ENCODE peak calls at places on chromosomes 5 and 9, in five cellular contexts. F is GM12865, E is uterus, V is lung microvascular endothelial cell, P is mesothelial cell of epicardium. C is an unnamed sample.

GRCh38 chr5:33105521-33105941 is 335.2 kb upstream of the TARS1 start:
- DNase-seq in P (no peak), F (no peak), V (no peak), E (no peak), C (no peak)

GRCh38 chr5:173733831-173734491 is 117.5 kb upstream of the BOD1 start:
- DNase-seq in V (no peak), P (no peak), F (peak; percentile 66), E (no peak), C (no peak)

GRCh38 chr5:139417214-139417613 is 13.3 kb upstream of the SPATA24 start:
- DNase-seq in F (no peak), P (no peak), E (no peak), V (no peak), C (no peak)

GRCh38 chr5:119398713-119399492 is 43.1 kb downstream of the TNFAIP8 start:
- DNase-seq in V (peak; percentile 9), F (no peak), P (no peak), E (peak; percentile 48), C (peak; percentile 75)

GRCh38 chr9:98962181-98962560 is 18.5 kb downstream of the COL15A1 start:
- DNase-seq in P (no peak), F (no peak), V (no peak), E (no peak), C (no peak)

GRCh38 chr9:77435688-77436087 is 212.4 kb downstream of the GNA14 start:
- DNase-seq in P (no peak), F (no peak), V (no peak), E (no peak), C (no peak)

GRCh38 chr9:36080519-36080918 is 43.8 kb downstream of the RECK start:
- DNase-seq in E (no peak), V (no peak), P (no peak), F (no peak), C (no peak)

GRCh38 chr5:124395287-124395686 is 351.2 kb downstream of the ZNF608 start:
- DNase-seq in V (no peak), P (no peak), F (no peak), E (no peak), C (no peak)

GRCh38 chr9:1208185-1208584 is 158.0 kb downstream of the DMRT2 start:
- DNase-seq in E (peak; percentile 46), V (no peak), P (no peak), F (no peak), C (no peak)

GRCh38 chr9:16625831-16626230 is 244.6 kb downstream of the BNC2 start:
- DNase-seq in P (no peak), E (no peak), V (no peak), F (no peak), C (no peak)

C was measured in left ventricle myocardium superior.